ENCODE peak calls at places on chromosomes 7 and 10, in eight cellular contexts. H is myocyte; M is neuronal stem cell; L is GM12864; U is RKO; O is adrenal gland; D is CD4-positive, CD25-positive, alpha-beta regulatory T cell; Y is HEK293T. W is an unnamed sample.

GRCh38 chr7:20778063-20778721 is 8.5 kb downstream of the SP8 start:
- DNase-seq in H (no peak), M (peak; percentile 85), L (no peak), U (no peak), O (no peak), D (no peak), Y (peak; percentile 75), W (no peak)

GRCh38 chr7:131225619-131226101 is 102.0 kb upstream of the MKLN1 start:
- DNase-seq in H (peak; percentile 25), M (no peak), L (no peak), U (no peak), O (peak; percentile 57), D (no peak), Y (no peak), W (no peak)

GRCh38 chr7:135943266-135943889 is 33.8 kb downstream of the MTPN start:
- DNase-seq in H (no peak), M (no peak), L (no peak), U (no peak), O (no peak), D (no peak), Y (no peak), W (no peak)

GRCh38 chr7:149005427-149006344 is 22.6 kb downstream of the PDIA4 start:
- DNase-seq in H (peak; percentile 79), M (peak; percentile 68), L (no peak), U (peak; percentile 59), O (peak; percentile 83), D (peak; percentile 76), Y (peak; percentile 90), W (peak; percentile 88)

GRCh38 chr7:18177815-18178660 is 150.4 kb upstream of the PRPS1L1 start:
- DNase-seq in H (peak; percentile 21), M (no peak), L (peak; percentile 37), U (no peak), O (no peak), D (no peak), Y (no peak), W (no peak)

GRCh38 chr7:146057958-146058357 is 58.6 kb upstream of the CNTNAP2 start:
- DNase-seq in H (no peak), M (no peak), L (no peak), U (no peak), O (no peak), D (no peak), Y (no peak), W (no peak)

GRCh38 chr10:28983799-28984198 is 305.1 kb upstream of the LYZL1 start:
- DNase-seq in H (no peak), M (no peak), L (no peak), U (no peak), O (no peak), D (no peak), Y (no peak), W (no peak)

GRCh38 chr10:27713906-27714305 is 31.7 kb downstream of the MKX start:
- DNase-seq in H (peak; percentile 82), M (no peak), L (no peak), U (no peak), O (peak; percentile 61), D (no peak), Y (peak; percentile 12), W (no peak)

GRCh38 chr10:64134676-64135075 is 613.5 kb downstream of the REEP3 start:
- DNase-seq in H (no peak), M (no peak), L (no peak), U (no peak), O (no peak), D (no peak), Y (no peak), W (no peak)

GRCh38 chr10:27564381-27564780 is 60.3 kb downstream of the RAB18 start:
- DNase-seq in H (no peak), M (no peak), L (no peak), U (no peak), O (no peak), D (no peak), Y (no peak), W (no peak)

GRCh38 chr10:12844796-12845524 is 156.6 kb downstream of the CCDC3 start:
- DNase-seq in H (peak; percentile 62), M (no peak), L (no peak), U (peak; percentile 66), O (peak; percentile 25), D (no peak), Y (no peak), W (no peak)

GRCh38 chr7:127976056-127976455 is 55.2 kb downstream of the LRRC4 start:
- DNase-seq in H (peak; percentile 37), M (no peak), L (no peak), U (no peak), O (peak; percentile 23), D (no peak), Y (no peak), W (no peak)

GRCh38 chr7:40826419-40827216 is 691.8 kb downstream of the SUGCT start:
- DNase-seq in H (peak; percentile 45), M (peak; percentile 42), L (no peak), U (no peak), O (no peak), D (no peak), Y (no peak), W (no peak)

GRCh38 chr7:128831178-128831993 is 1.2 kb downstream of the FLNC start:
- DNase-seq in H (peak; percentile 95), M (peak; percentile 72), L (no peak), U (no peak), O (no peak), D (peak; percentile 4), Y (peak; percentile 69), W (no peak)

GRCh38 chr10:114408112-114408967 is 4.0 kb upstream of the AFAP1L2 start:
- DNase-seq in H (no peak), M (no peak), L (no peak), U (no peak), O (no peak), D (no peak), Y (no peak), W (no peak)

GRCh38 chr7:24828871-24829661 is 71.8 kb upstream of the GSDME start:
- DNase-seq in H (peak; percentile 89), M (no peak), L (no peak), U (no peak), O (no peak), D (no peak), Y (no peak), W (no peak)

GRCh38 chr7:136677456-136678365 is 190.7 kb upstream of the CHRM2 start:
- DNase-seq in H (peak; percentile 22), M (no peak), L (no peak), U (no peak), O (no peak), D (no peak), Y (no peak), W (no peak)

GRCh38 chr7:148772297-148773089 is 73.8 kb downstream of the CUL1 start:
- DNase-seq in H (peak; percentile 78), M (no peak), L (no peak), U (peak; percentile 99), O (no peak), D (no peak), Y (no peak), W (no peak)

GRCh38 chr7:41910916-41911315 is 208.0 kb upstream of the INHBA start:
- DNase-seq in H (no peak), M (no peak), L (no peak), U (no peak), O (no peak), D (no peak), Y (no peak), W (no peak)